ENCODE peak calls at places on chromosomes 6 and 20, in seven cellular contexts. H is neural progenitor cell, G is IMR-90, R is HCT116, E is SK-N-SH, P is GM12878, D is keratinocyte. N is an unnamed sample.
A peak's percentile ranks its signal among the peaks of the same experiment; 100 is the strongest.

GRCh38 chr6:25179051-25179778 is 100.0 kb upstream of the CARMIL1 start:
- DNase-seq in R (no peak), D (no peak), G (peak; percentile 68), P (no peak), E (no peak), H (no peak), N (no peak)

GRCh38 chr6:16679050-16679449 is 82.2 kb downstream of the ATXN1 start:
- DNase-seq in G (no peak), H (no peak), R (no peak), P (no peak), E (no peak), D (no peak), N (no peak)

GRCh38 chr6:115753446-115753845 is 307.2 kb downstream of the FRK start:
- DNase-seq in H (no peak), E (no peak), G (no peak), D (no peak), P (no peak), R (no peak), N (no peak)

GRCh38 chr6:71733970-71734899 is 152.1 kb upstream of the RIMS1 start:
- DNase-seq in E (no peak), G (peak; percentile 4), R (no peak), H (no peak), D (no peak), P (no peak), N (no peak)

GRCh38 chr6:141976994-141977393 is 155.7 kb upstream of the GJE1 start:
- DNase-seq in G (no peak), R (no peak), D (no peak), P (no peak), H (no peak), E (no peak), N (no peak)

GRCh38 chr6:31900917-31901414 is 920 bp downstream of the ZBTB12 start:
- DNase-seq in D (no peak), H (peak; percentile 29), G (no peak), R (no peak), E (no peak), P (no peak), N (peak; percentile 48)

GRCh38 chr20:43409041-43409913 is 48.4 kb upstream of the SRSF6 start:
- DNase-seq in H (peak; percentile 68), P (peak; percentile 7), G (peak; percentile 52), E (peak; percentile 39), D (no peak), R (peak; percentile 51), N (peak; percentile 21)

GRCh38 chr6:169371344-169372144 is 117.9 kb upstream of the THBS2 start:
- DNase-seq in P (no peak), H (peak; percentile 57), D (no peak), E (peak; percentile 62), R (peak; percentile 12), G (peak; percentile 16), N (no peak)

GRCh38 chr6:15608406-15608805 is 54.4 kb downstream of the DTNBP1 start:
- DNase-seq in R (peak; percentile 21), P (no peak), G (peak; percentile 89), H (no peak), D (peak; percentile 42), E (no peak), N (no peak)

GRCh38 chr6:24666097-24666615 is 543 bp downstream of the TDP2 start:
- DNase-seq in R (no peak), G (peak; percentile 35), H (no peak), D (no peak), E (peak; percentile 66), P (no peak), N (peak; percentile 24)

GRCh38 chr20:10040070-10040970 is 5.5 kb downstream of the ANKEF1 start:
- DNase-seq in E (no peak), H (no peak), R (peak; percentile 50), P (no peak), D (peak; percentile 50), G (peak; percentile 85), N (peak; percentile 42)

GRCh38 chr20:56978475-56978874 is 288.0 kb downstream of the BMP7 start:
- DNase-seq in H (no peak), R (no peak), E (no peak), D (no peak), P (no peak), G (no peak), N (no peak)

GRCh38 chr6:10248378-10248843 is 166.5 kb downstream of the TFAP2A start:
- DNase-seq in E (no peak), G (peak; percentile 2), R (no peak), D (no peak), H (no peak), P (no peak), N (peak; percentile 55)

GRCh38 chr6:52407467-52407866 is 12.7 kb upstream of the EFHC1 start:
- DNase-seq in D (no peak), P (no peak), R (no peak), G (peak; percentile 61), E (peak; percentile 65), H (peak; percentile 77), N (peak; percentile 17)

GRCh38 chr20:31896049-31896448 is 25.6 kb downstream of the TTLL9 start:
- DNase-seq in E (no peak), R (no peak), P (no peak), G (no peak), D (no peak), H (no peak), N (no peak)

GRCh38 chr6:161626132-161626676 is 352.3 kb upstream of the AGPAT4 start:
- DNase-seq in G (no peak), E (no peak), R (no peak), H (no peak), P (no peak), D (no peak), N (no peak)

GRCh38 chr6:81226957-81227356 is 525.5 kb downstream of the TENT5A start:
- DNase-seq in R (no peak), H (no peak), P (no peak), E (peak; percentile 24), D (no peak), G (no peak), N (no peak)

GRCh38 chr20:7269452-7269851 is 502.0 kb downstream of the BMP2 start:
- DNase-seq in E (no peak), H (no peak), G (no peak), R (no peak), D (no peak), P (no peak), N (no peak)

GRCh38 chr20:13364278-13365170 is 143.4 kb downstream of the ISM1 start:
- DNase-seq in G (no peak), E (no peak), P (no peak), R (no peak), H (no peak), D (no peak), N (no peak)

GRCh38 chr6:99882151-99882702 is 111.8 kb downstream of the MCHR2 start:
- DNase-seq in R (no peak), H (no peak), D (no peak), E (no peak), G (no peak), P (no peak), N (no peak)

GRCh38 chr20:43508604-43509040 is 1.1 kb downstream of the L3MBTL1 start:
- DNase-seq in H (peak; percentile 51), G (no peak), P (no peak), D (no peak), R (no peak), E (peak; percentile 43), N (no peak)

DNA sequence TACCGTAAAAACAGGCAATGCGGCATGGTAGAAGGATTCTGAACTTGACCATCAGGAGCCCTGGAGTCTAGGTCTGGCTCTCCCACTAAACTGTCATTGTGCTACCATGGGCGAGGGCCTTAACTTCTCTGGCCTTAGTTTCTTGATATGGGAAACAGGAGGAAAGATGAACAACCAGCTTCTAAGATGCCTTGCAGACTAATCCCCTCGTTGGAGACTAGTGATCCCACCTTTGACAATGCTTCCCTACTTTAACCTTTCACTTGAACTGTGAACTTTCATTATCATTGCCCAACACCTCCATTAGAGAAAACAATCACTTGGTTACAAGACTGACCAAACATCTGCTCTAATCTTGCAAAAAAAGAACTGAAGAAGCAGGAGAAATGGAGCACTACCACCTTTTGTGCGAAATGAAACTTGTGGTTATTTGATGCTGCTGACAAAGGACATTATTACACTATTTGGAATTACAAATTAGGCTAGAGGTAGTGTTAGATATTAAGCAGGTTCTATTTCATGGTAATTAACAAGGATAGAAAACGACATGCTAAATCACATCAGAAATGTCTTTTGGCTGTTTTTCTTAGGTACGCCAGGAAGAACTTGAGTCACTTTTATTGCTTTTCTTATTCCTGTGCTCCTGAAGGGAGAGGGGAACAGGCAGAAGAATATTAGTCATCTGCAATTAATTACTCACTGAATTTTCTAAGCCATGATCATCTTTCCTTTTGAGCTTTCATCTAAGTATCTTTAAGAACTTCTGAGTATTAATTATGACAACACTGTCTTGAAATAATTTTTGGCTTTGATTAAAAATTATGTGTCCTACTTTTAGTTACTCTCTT is 39.1 kb upstream of the ARHGAP18 start:
- DNase-seq in H (no peak), G (peak; percentile 77), E (no peak), R (peak; percentile 86), P (no peak), D (peak; percentile 73), N (no peak)
- H2AFZ ChIP-seq in H (no peak overlapping the region), G (peak overlapping the region; percentile 66), E (peak overlapping the region; percentile 52), R (peak overlapping the region; percentile 43), P (peak overlapping the region; percentile 79), D (peak overlapping the region; percentile 9), N (peak overlapping the region; percentile 59)

DNA sequence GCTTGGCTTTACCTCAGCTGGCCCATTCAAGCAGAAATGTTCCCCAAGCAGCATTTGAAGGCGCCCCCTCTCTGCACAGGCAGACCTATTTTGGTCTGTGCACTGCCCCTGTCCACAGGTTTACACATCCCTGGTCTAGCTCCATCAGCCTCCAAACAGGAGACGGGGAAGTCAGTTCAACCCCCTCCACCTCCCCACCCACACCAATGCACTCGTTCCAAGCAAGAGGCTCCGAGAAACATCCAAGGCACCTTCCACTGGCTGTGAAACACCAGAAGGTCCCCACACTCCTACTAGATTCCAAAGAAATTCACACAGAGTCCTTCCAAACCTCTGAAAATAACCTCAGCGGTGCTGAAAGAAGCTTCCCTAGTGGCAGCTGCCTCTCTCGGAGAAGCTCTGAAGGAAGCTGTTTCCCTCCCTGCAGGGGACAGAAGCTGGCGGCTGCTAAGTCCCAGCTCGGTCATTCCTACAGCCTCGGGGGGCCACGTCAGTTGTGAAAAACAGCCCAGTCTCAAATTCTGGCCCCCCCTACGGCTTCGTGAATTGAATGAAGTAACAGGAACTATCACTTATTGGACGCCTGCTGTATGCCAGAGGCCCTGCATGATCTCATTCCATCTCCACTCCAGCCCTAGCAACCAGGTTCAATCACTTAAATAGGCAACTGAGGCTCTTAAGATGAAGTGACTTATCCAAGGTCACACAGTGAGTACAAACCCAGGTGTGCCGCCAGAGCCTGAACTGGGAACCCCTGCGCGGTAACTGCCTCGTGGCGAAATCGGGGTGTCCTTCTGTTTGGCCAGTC is 815 bp downstream of the SPATA2 start:
- DNase-seq in E (no peak), P (no peak), H (peak; percentile 65), G (no peak), R (no peak), D (no peak), N (no peak)
- TF ChIP-seq CTCF in E (no peak), P (no peak), H (no peak), G (no peak), R (no peak), D (no peak), N (no peak)

GRCh38 chr6:125357515-125358256 is 55.9 kb upstream of the HDDC2 start:
- DNase-seq in E (no peak), H (no peak), G (no peak), D (no peak), R (no peak), P (no peak), N (no peak)
- H2AFZ ChIP-seq in E (no peak overlapping the region), H (no peak overlapping the region), G (no peak overlapping the region), D (no peak overlapping the region), R (no peak overlapping the region), P (no peak overlapping the region), N (no peak overlapping the region)

DNA sequence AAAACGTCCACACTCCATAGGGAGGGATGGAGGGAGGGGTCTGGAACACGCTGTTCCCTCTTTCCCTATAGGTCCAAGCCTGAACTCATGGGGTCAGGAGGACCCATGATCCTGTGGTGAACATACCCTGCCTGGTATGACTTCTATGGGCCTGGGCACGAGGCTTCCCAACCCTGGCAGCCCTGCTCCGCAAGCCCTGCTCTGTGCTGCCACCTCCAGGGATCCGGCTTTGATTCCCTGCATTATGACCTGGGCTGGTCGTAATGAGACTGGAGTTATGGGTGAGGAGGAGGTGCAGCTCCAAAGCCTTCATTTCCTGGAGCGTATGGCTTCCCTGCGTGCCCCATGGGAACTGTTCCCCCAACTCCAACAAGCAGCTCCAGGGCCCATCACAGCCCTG is 54.9 kb downstream of the CDH22 start:
- DNase-seq in P (no peak), H (peak; percentile 64), G (no peak), E (peak; percentile 83), D (no peak), R (peak; percentile 26), N (peak; percentile 16)
- TF ChIP-seq CTCF in P (no peak), H (peak; percentile 52), G (no peak), E (peak; percentile 29), D (peak; percentile 55), R (peak; percentile 71), N (no peak)